ENCODE peak calls at places on chromosomes 7 and 10, in eight cellular contexts. One of them, this sample, is unnamed.

GRCh38 chr10:101749033-101749432 is 26.9 kb downstream of the FGF8 start:
- DNase-seq in stimulated activated CD8-positive, alpha-beta memory T cell treated with anti-CD3 and anti-CD28 coated beads, Interleukin-12 subunit alpha, Interleukin-12 subunit beta, amount 100 ng/mL, for 1 hour: no peak
- DNase-seq in frontal cortex: no peak
- DNase-seq in fibroblast of the conjunctiva: no peak
- DNase-seq in GM04504: no peak
- DNase-seq in neural crest cell: peak; percentile 49
- DNase-seq in iris pigment epithelial cell: no peak
- DNase-seq in stimulated activated CD4-positive, alpha-beta T cell treated with anti-CD3 and anti-CD28 coated beads, Interleukin-1b, Interleukin-23, amount 100 ng/mL, for 4 hours: no peak
- DNase-seq in this sample: peak; percentile 64

GRCh38 chr7:142060936-142061335 is 50.6 kb upstream of the MGAM2 start:
- DNase-seq in fibroblast of the conjunctiva: no peak
- DNase-seq in stimulated activated CD4-positive, alpha-beta T cell treated with anti-CD3 and anti-CD28 coated beads, Interleukin-1b, Interleukin-23, amount 100 ng/mL, for 4 hours: no peak
- DNase-seq in iris pigment epithelial cell: no peak
- DNase-seq in GM04504: no peak
- DNase-seq in stimulated activated CD8-positive, alpha-beta memory T cell treated with anti-CD3 and anti-CD28 coated beads, Interleukin-12 subunit alpha, Interleukin-12 subunit beta, amount 100 ng/mL, for 1 hour: no peak
- DNase-seq in neural crest cell: no peak
- DNase-seq in frontal cortex: no peak
- DNase-seq in this sample: no peak

GRCh38 chr7:113131367-113131766 is 13.0 kb upstream of the SMIM30 start:
- DNase-seq in frontal cortex: no peak
- DNase-seq in GM04504: no peak
- DNase-seq in stimulated activated CD4-positive, alpha-beta T cell treated with anti-CD3 and anti-CD28 coated beads, Interleukin-1b, Interleukin-23, amount 100 ng/mL, for 4 hours: no peak
- DNase-seq in neural crest cell: no peak
- DNase-seq in iris pigment epithelial cell: no peak
- DNase-seq in fibroblast of the conjunctiva: no peak
- DNase-seq in stimulated activated CD8-positive, alpha-beta memory T cell treated with anti-CD3 and anti-CD28 coated beads, Interleukin-12 subunit alpha, Interleukin-12 subunit beta, amount 100 ng/mL, for 1 hour: no peak
- DNase-seq in this sample: no peak

GRCh38 chr7:80107278-80107677 is 27.4 kb upstream of the GNAI1 start:
- DNase-seq in frontal cortex: no peak
- DNase-seq in stimulated activated CD4-positive, alpha-beta T cell treated with anti-CD3 and anti-CD28 coated beads, Interleukin-1b, Interleukin-23, amount 100 ng/mL, for 4 hours: no peak
- DNase-seq in iris pigment epithelial cell: no peak
- DNase-seq in neural crest cell: no peak
- DNase-seq in fibroblast of the conjunctiva: no peak
- DNase-seq in GM04504: no peak
- DNase-seq in stimulated activated CD8-positive, alpha-beta memory T cell treated with anti-CD3 and anti-CD28 coated beads, Interleukin-12 subunit alpha, Interleukin-12 subunit beta, amount 100 ng/mL, for 1 hour: no peak
- DNase-seq in this sample: no peak

GRCh38 chr10:61283489-61284221 is 169.5 kb downstream of the TMEM26 start:
- DNase-seq in stimulated activated CD8-positive, alpha-beta memory T cell treated with anti-CD3 and anti-CD28 coated beads, Interleukin-12 subunit alpha, Interleukin-12 subunit beta, amount 100 ng/mL, for 1 hour: no peak
- DNase-seq in neural crest cell: no peak
- DNase-seq in fibroblast of the conjunctiva: no peak
- DNase-seq in frontal cortex: no peak
- DNase-seq in GM04504: no peak
- DNase-seq in stimulated activated CD4-positive, alpha-beta T cell treated with anti-CD3 and anti-CD28 coated beads, Interleukin-1b, Interleukin-23, amount 100 ng/mL, for 4 hours: no peak
- DNase-seq in iris pigment epithelial cell: peak; percentile 24
- DNase-seq in this sample: peak; percentile 17

GRCh38 chr10:86945361-86946214 is 11.8 kb downstream of the MMRN2 start:
- DNase-seq in stimulated activated CD8-positive, alpha-beta memory T cell treated with anti-CD3 and anti-CD28 coated beads, Interleukin-12 subunit alpha, Interleukin-12 subunit beta, amount 100 ng/mL, for 1 hour: no peak
- DNase-seq in stimulated activated CD4-positive, alpha-beta T cell treated with anti-CD3 and anti-CD28 coated beads, Interleukin-1b, Interleukin-23, amount 100 ng/mL, for 4 hours: no peak
- DNase-seq in frontal cortex: no peak
- DNase-seq in GM04504: no peak
- DNase-seq in neural crest cell: no peak
- DNase-seq in iris pigment epithelial cell: no peak
- DNase-seq in fibroblast of the conjunctiva: no peak
- DNase-seq in this sample: peak; percentile 33

GRCh38 chr7:131948434-131949053 is 392.1 kb upstream of the PODXL start:
- DNase-seq in stimulated activated CD8-positive, alpha-beta memory T cell treated with anti-CD3 and anti-CD28 coated beads, Interleukin-12 subunit alpha, Interleukin-12 subunit beta, amount 100 ng/mL, for 1 hour: no peak
- DNase-seq in fibroblast of the conjunctiva: no peak
- DNase-seq in neural crest cell: no peak
- DNase-seq in stimulated activated CD4-positive, alpha-beta T cell treated with anti-CD3 and anti-CD28 coated beads, Interleukin-1b, Interleukin-23, amount 100 ng/mL, for 4 hours: no peak
- DNase-seq in iris pigment epithelial cell: no peak
- DNase-seq in GM04504: no peak
- DNase-seq in frontal cortex: no peak
- DNase-seq in this sample: no peak

GRCh38 chr10:27446091-27446918 is 57.8 kb upstream of the RAB18 start:
- DNase-seq in stimulated activated CD4-positive, alpha-beta T cell treated with anti-CD3 and anti-CD28 coated beads, Interleukin-1b, Interleukin-23, amount 100 ng/mL, for 4 hours: no peak
- DNase-seq in GM04504: peak; percentile 58
- DNase-seq in neural crest cell: no peak
- DNase-seq in iris pigment epithelial cell: peak; percentile 39
- DNase-seq in stimulated activated CD8-positive, alpha-beta memory T cell treated with anti-CD3 and anti-CD28 coated beads, Interleukin-12 subunit alpha, Interleukin-12 subunit beta, amount 100 ng/mL, for 1 hour: no peak
- DNase-seq in fibroblast of the conjunctiva: peak; percentile 18
- DNase-seq in frontal cortex: peak; percentile 8
- DNase-seq in this sample: peak; percentile 52

GRCh38 chr7:41824284-41824683 is 121.4 kb upstream of the INHBA start:
- DNase-seq in neural crest cell: no peak
- DNase-seq in fibroblast of the conjunctiva: no peak
- DNase-seq in frontal cortex: no peak
- DNase-seq in iris pigment epithelial cell: peak; percentile 28
- DNase-seq in stimulated activated CD4-positive, alpha-beta T cell treated with anti-CD3 and anti-CD28 coated beads, Interleukin-1b, Interleukin-23, amount 100 ng/mL, for 4 hours: no peak
- DNase-seq in stimulated activated CD8-positive, alpha-beta memory T cell treated with anti-CD3 and anti-CD28 coated beads, Interleukin-12 subunit alpha, Interleukin-12 subunit beta, amount 100 ng/mL, for 1 hour: no peak
- DNase-seq in GM04504: no peak
- DNase-seq in this sample: no peak

GRCh38 chr7:44876393-44876792 is 8.9 kb downstream of the PURB start:
- DNase-seq in frontal cortex: no peak
- DNase-seq in fibroblast of the conjunctiva: no peak
- DNase-seq in stimulated activated CD4-positive, alpha-beta T cell treated with anti-CD3 and anti-CD28 coated beads, Interleukin-1b, Interleukin-23, amount 100 ng/mL, for 4 hours: no peak
- DNase-seq in neural crest cell: no peak
- DNase-seq in GM04504: no peak
- DNase-seq in stimulated activated CD8-positive, alpha-beta memory T cell treated with anti-CD3 and anti-CD28 coated beads, Interleukin-12 subunit alpha, Interleukin-12 subunit beta, amount 100 ng/mL, for 1 hour: no peak
- DNase-seq in iris pigment epithelial cell: no peak
- DNase-seq in this sample: no peak

GRCh38 chr7:47180268-47180826 is 401.6 kb downstream of the TNS3 start:
- DNase-seq in stimulated activated CD4-positive, alpha-beta T cell treated with anti-CD3 and anti-CD28 coated beads, Interleukin-1b, Interleukin-23, amount 100 ng/mL, for 4 hours: no peak
- DNase-seq in stimulated activated CD8-positive, alpha-beta memory T cell treated with anti-CD3 and anti-CD28 coated beads, Interleukin-12 subunit alpha, Interleukin-12 subunit beta, amount 100 ng/mL, for 1 hour: no peak
- DNase-seq in fibroblast of the conjunctiva: peak; percentile 48
- DNase-seq in GM04504: peak; percentile 52
- DNase-seq in frontal cortex: peak; percentile 47
- DNase-seq in neural crest cell: peak; percentile 66
- DNase-seq in iris pigment epithelial cell: peak; percentile 70
- DNase-seq in this sample: peak; percentile 80

This sample was measured in cardiac muscle cell.